ENCODE peak calls at places on chromosomes 11 and 22, in five cellular contexts. J, Z, P, U and N are unnamed samples.

GRCh38 chr11:2812371-2812991 is 73.1 kb downstream of the CDKN1C start:
- DNase-seq in J (no peak), Z (no peak), P (peak), U (peak), N (no peak)

GRCh38 chr11:62370743-62371440 is 33.6 kb downstream of the ASRGL1 start:
- DNase-seq in J (no peak), Z (peak), P (no peak), U (no peak), N (no peak)

GRCh38 chr11:47353978-47354774 is 1.7 kb upstream of the MYBPC3 start:
- DNase-seq in J (no peak), Z (no peak), P (no peak), U (no peak), N (no peak)

GRCh38 chr11:77619576-77620198 is 17.9 kb downstream of the CLNS1A start:
- DNase-seq in J (peak), Z (no peak), P (peak), U (peak), N (peak)

GRCh38 chr11:10990160-10990559 is 132.3 kb upstream of the ZBED5 start:
- DNase-seq in J (no peak), Z (no peak), P (no peak), U (no peak), N (no peak)

GRCh38 chr11:44716256-44716655 is 10.5 kb upstream of the TSPAN18 start:
- DNase-seq in J (no peak), Z (no peak), P (no peak), U (no peak), N (no peak)

GRCh38 chr22:20111045-20111688 is 4.7 kb upstream of the RANBP1 start:
- DNase-seq in J (no peak), Z (no peak), P (peak), U (peak), N (peak)

GRCh38 chr22:49415219-49415951 is 412.3 kb downstream of the BRD1 start:
- DNase-seq in J (no peak), Z (no peak), P (no peak), U (no peak), N (no peak)

GRCh38 chr11:73381589-73381988 is 5.4 kb downstream of the RELT start:
- DNase-seq in J (no peak), Z (no peak), P (no peak), U (no peak), N (no peak)

GRCh38 chr11:118522571-118523072 is 4.7 kb upstream of the TTC36 start:
- DNase-seq in J (no peak), Z (peak), P (peak), U (peak), N (peak)

GRCh38 chr22:29854432-29854831 is 16.4 kb upstream of the ASCC2 start:
- DNase-seq in J (no peak), Z (no peak), P (no peak), U (no peak), N (no peak)

GRCh38 chr11:61327669-61328071 is 5.2 kb downstream of the DDB1 start:
- DNase-seq in J (no peak), Z (no peak), P (no peak), U (no peak), N (peak)

GRCh38 chr22:17920992-17921650 is 103.2 kb downstream of the MICAL3 start:
- DNase-seq in J (no peak), Z (no peak), P (peak), U (no peak), N (no peak)

GRCh38 chr11:61654397-61654829 is 25.8 kb upstream of the DAGLA start:
- DNase-seq in J (no peak), Z (no peak), P (no peak), U (no peak), N (no peak)

GRCh38 chr11:128725630-128726461 is 32.0 kb downstream of the FLI1 start:
- DNase-seq in J (no peak), Z (no peak), P (no peak), U (peak), N (peak)

GRCh38 chr22:30074994-30075393 is 5.3 kb upstream of the HORMAD2 start:
- DNase-seq in J (no peak), Z (no peak), P (no peak), U (no peak), N (no peak)

GRCh38 chr11:22666700-22667439 is 459 bp downstream of the GAS2 start:
- DNase-seq in J (peak), Z (peak), P (peak), U (peak), N (no peak)

GRCh38 chr22:34105461-34106062 is 185.3 kb upstream of the LARGE1 start:
- DNase-seq in J (peak), Z (peak), P (peak), U (no peak), N (no peak)

DNA sequence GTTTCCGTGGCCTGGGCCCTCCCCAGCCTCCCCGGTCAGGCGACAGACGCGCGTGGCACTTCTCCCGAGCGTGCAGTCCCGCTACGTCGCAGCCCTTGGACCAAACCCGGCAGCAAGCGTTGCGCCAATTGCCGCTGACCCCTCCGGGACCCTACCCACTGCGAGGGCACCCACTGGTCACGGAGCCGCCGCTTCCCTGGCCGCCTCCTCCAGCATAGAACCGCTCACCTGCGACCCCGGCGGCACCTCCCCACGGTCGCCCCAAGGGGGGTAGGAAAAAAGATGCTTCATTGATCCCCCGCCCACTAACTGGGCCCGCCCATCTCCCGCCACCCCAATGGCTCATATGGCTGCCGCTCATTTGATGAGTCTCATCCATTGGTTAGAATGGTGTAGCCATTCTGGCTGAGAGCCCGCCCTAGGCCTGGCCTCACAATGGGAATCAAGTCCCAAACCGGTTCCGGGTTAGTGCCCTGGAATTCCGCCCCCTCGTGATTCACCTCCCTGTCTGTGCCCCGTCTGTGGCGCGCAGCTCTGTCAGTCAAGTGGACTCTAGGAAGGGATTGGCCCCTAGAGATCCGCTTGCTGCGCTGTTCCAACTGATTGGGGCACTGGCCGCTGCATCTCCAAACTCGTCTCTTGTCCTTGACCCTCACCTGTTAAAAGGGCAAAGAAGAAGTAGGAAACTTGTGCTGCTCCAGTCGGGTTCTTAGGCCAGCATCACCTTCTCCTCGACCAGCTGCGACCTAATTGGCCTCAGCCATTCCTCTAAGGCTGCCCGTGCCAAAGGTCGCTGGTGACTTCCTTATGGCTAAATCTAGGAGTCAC is at the start of gene MSANTD4:
- DNase-seq in J (peak), Z (peak), P (peak), U (peak), N (peak)
- H4K8ac ChIP-seq in J (no peak), Z (no peak), P (no peak), U (peak), N (peak)

GRCh38 chr11:65042899-65043298 is 1.9 kb downstream of the SAC3D1 start:
- DNase-seq in J (no peak), Z (no peak), P (no peak), U (no peak), N (no peak)
- H4K8ac ChIP-seq in J (no peak), Z (no peak), P (no peak), U (no peak), N (no peak)

GRCh38 chr11:6437993-6438392 is 2.8 kb downstream of the HPX start:
- DNase-seq in J (no peak), Z (no peak), P (no peak), U (no peak), N (no peak)

GRCh38 chr11:6442441-6442840 is 1.7 kb upstream of the HPX start:
- DNase-seq in J (no peak), Z (no peak), P (no peak), U (no peak), N (no peak)

GRCh38 chr11:6443269-6444003 is 2.6 kb upstream of the HPX start:
- DNase-seq in J (peak), Z (peak), P (peak), U (peak), N (peak)

GRCh38 chr11:6438979-6439571 is 1.7 kb downstream of the HPX start:
- DNase-seq in J (peak), Z (peak), P (peak), U (peak), N (peak)

GRCh38 chr11:6440906-6441358 is at the start of gene HPX:
- DNase-seq in J (no peak), Z (no peak), P (no peak), U (no peak), N (no peak)
- H4K8ac ChIP-seq in J (no peak), Z (no peak), P (no peak), U (no peak), N (no peak)

DNA sequence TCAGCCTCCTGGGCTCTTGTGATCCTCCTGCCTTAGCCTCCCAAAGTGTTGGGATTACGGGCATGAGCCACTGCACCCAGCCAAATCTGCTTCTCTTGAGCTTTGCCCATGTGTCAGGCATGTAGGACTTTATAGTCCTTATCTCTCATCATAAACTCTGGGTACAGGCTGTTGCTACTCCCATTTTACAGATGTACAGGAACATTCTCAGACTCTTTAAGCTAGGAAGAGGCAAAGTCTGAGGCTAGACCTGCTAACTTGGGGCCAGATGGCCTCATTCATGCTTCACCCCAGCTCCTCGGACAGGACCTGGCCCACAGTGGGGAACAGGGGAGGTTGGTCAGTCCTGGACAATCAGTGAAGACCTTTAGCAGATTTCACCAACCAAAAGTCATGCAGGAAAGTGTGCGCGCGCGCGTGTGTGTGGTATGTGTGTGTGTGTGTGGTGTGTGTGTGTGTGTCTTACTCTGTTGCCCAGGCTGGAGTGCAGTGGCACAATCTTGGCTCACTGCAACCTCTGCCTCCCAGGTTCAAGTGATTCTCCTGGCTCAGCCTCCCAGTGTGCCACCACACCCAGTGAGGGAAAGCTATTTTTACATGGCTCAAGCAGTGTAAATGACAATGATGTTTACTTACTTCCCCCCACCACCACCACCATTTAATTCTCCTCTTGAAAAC is 23.8 kb downstream of the YDJC start:
- DNase-seq in J (no peak), Z (no peak), P (no peak), U (no peak), N (no peak)
- H4K8ac ChIP-seq in J (no peak), Z (no peak), P (no peak), U (no peak), N (no peak)

DNA sequence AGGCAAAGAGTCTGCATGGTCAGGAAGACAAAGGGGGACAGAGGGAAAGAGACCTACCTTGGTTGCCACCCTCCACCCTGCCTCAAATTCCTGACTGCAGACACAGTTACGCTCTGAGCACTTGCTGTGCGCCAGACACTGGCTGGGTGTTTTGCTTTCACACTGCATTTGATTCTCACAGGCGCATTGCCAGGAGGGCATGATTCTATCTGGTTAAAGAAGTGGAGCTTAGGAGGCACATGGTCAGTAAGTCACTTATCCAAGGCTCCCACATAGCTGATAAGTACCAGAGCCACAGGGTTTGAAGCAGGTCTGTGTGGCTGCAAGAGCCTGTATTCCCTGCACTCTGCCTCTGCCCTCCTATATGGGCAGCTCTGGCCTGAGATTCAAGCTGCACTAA is 103.9 kb downstream of the TIMP3 start:
- DNase-seq in J (no peak), Z (no peak), P (peak), U (no peak), N (no peak)
- H4K8ac ChIP-seq in J (no peak), Z (no peak), P (no peak), U (no peak), N (no peak)